ENCODE peak calls at places on chromosome 19, in six cellular contexts. One of them, this sample, is unnamed.

GRCh38 chr19:58034476-58034790 is 608 bp downstream of the ZSCAN1 start:
- DNase-seq in T-cell: no peak
- DNase-seq in activated naive CD8-positive, alpha-beta T cell treated with anti-CD3 and anti-CD28 coated beads, Interleukin-2, amount 50 U/mL, for 16 hours: no peak
- DNase-seq in stimulated activated CD4-positive, alpha-beta T cell treated with anti-CD3 and anti-CD28 coated beads, Interleukin-15, amount 100 ng/mL, for 24 hours: no peak
- DNase-seq in CD4-positive, alpha-beta memory T cell: no peak
- DNase-seq in endothelial cell: no peak
- DNase-seq in this sample: no peak

GRCh38 chr19:58084596-58085347 is 13.3 kb downstream of the ZSCAN18 start:
- DNase-seq in stimulated activated CD4-positive, alpha-beta T cell treated with anti-CD3 and anti-CD28 coated beads, Interleukin-15, amount 100 ng/mL, for 24 hours: no peak
- DNase-seq in T-cell: no peak
- DNase-seq in endothelial cell: no peak
- DNase-seq in CD4-positive, alpha-beta memory T cell: no peak
- DNase-seq in activated naive CD8-positive, alpha-beta T cell treated with anti-CD3 and anti-CD28 coated beads, Interleukin-2, amount 50 U/mL, for 16 hours: no peak
- DNase-seq in this sample: no peak

GRCh38 chr19:35070471-35070870 is 28.9 kb downstream of the HPN start:
- DNase-seq in endothelial cell: no peak
- DNase-seq in T-cell: no peak
- DNase-seq in CD4-positive, alpha-beta memory T cell: no peak
- DNase-seq in stimulated activated CD4-positive, alpha-beta T cell treated with anti-CD3 and anti-CD28 coated beads, Interleukin-15, amount 100 ng/mL, for 24 hours: no peak
- DNase-seq in activated naive CD8-positive, alpha-beta T cell treated with anti-CD3 and anti-CD28 coated beads, Interleukin-2, amount 50 U/mL, for 16 hours: no peak
- DNase-seq in this sample: no peak

GRCh38 chr19:45578861-45579260 is 5.7 kb downstream of the OPA3 start:
- DNase-seq in endothelial cell: no peak
- DNase-seq in T-cell: no peak
- DNase-seq in stimulated activated CD4-positive, alpha-beta T cell treated with anti-CD3 and anti-CD28 coated beads, Interleukin-15, amount 100 ng/mL, for 24 hours: no peak
- DNase-seq in CD4-positive, alpha-beta memory T cell: no peak
- DNase-seq in activated naive CD8-positive, alpha-beta T cell treated with anti-CD3 and anti-CD28 coated beads, Interleukin-2, amount 50 U/mL, for 16 hours: no peak
- DNase-seq in this sample: no peak

GRCh38 chr19:23980805-23981204 is 66.1 kb downstream of the ZNF726 start:
- DNase-seq in T-cell: no peak
- DNase-seq in activated naive CD8-positive, alpha-beta T cell treated with anti-CD3 and anti-CD28 coated beads, Interleukin-2, amount 50 U/mL, for 16 hours: no peak
- DNase-seq in CD4-positive, alpha-beta memory T cell: no peak
- DNase-seq in endothelial cell: no peak
- DNase-seq in stimulated activated CD4-positive, alpha-beta T cell treated with anti-CD3 and anti-CD28 coated beads, Interleukin-15, amount 100 ng/mL, for 24 hours: no peak
- DNase-seq in this sample: no peak

GRCh38 chr19:38317104-38317612 is 1.4 kb upstream of the YIF1B start:
- DNase-seq in CD4-positive, alpha-beta memory T cell: peak; percentile 36
- DNase-seq in stimulated activated CD4-positive, alpha-beta T cell treated with anti-CD3 and anti-CD28 coated beads, Interleukin-15, amount 100 ng/mL, for 24 hours: peak; percentile 23
- DNase-seq in endothelial cell: no peak
- DNase-seq in activated naive CD8-positive, alpha-beta T cell treated with anti-CD3 and anti-CD28 coated beads, Interleukin-2, amount 50 U/mL, for 16 hours: no peak
- DNase-seq in T-cell: no peak
- DNase-seq in this sample: peak; percentile 47

GRCh38 chr19:46416077-46416709 is 2.8 kb upstream of the CCDC8 start:
- DNase-seq in CD4-positive, alpha-beta memory T cell: no peak
- DNase-seq in stimulated activated CD4-positive, alpha-beta T cell treated with anti-CD3 and anti-CD28 coated beads, Interleukin-15, amount 100 ng/mL, for 24 hours: peak; percentile 53
- DNase-seq in endothelial cell: peak; percentile 88
- DNase-seq in T-cell: peak; percentile 22
- DNase-seq in activated naive CD8-positive, alpha-beta T cell treated with anti-CD3 and anti-CD28 coated beads, Interleukin-2, amount 50 U/mL, for 16 hours: no peak
- DNase-seq in this sample: peak; percentile 59

GRCh38 chr19:40673377-40673776 is 17.1 kb downstream of the NUMBL start:
- DNase-seq in stimulated activated CD4-positive, alpha-beta T cell treated with anti-CD3 and anti-CD28 coated beads, Interleukin-15, amount 100 ng/mL, for 24 hours: no peak
- DNase-seq in endothelial cell: no peak
- DNase-seq in CD4-positive, alpha-beta memory T cell: no peak
- DNase-seq in T-cell: peak; percentile 25
- DNase-seq in activated naive CD8-positive, alpha-beta T cell treated with anti-CD3 and anti-CD28 coated beads, Interleukin-2, amount 50 U/mL, for 16 hours: no peak
- DNase-seq in this sample: no peak

GRCh38 chr19:56566904-56567273 is 379 bp upstream of the ZNF470 start:
- DNase-seq in activated naive CD8-positive, alpha-beta T cell treated with anti-CD3 and anti-CD28 coated beads, Interleukin-2, amount 50 U/mL, for 16 hours: no peak
- DNase-seq in stimulated activated CD4-positive, alpha-beta T cell treated with anti-CD3 and anti-CD28 coated beads, Interleukin-15, amount 100 ng/mL, for 24 hours: peak; percentile 66
- DNase-seq in endothelial cell: peak; percentile 30
- DNase-seq in CD4-positive, alpha-beta memory T cell: no peak
- DNase-seq in T-cell: peak; percentile 14
- DNase-seq in this sample: peak; percentile 66

GRCh38 chr19:2477732-2478191 is 1.8 kb downstream of the GADD45B start:
- DNase-seq in endothelial cell: no peak
- DNase-seq in stimulated activated CD4-positive, alpha-beta T cell treated with anti-CD3 and anti-CD28 coated beads, Interleukin-15, amount 100 ng/mL, for 24 hours: peak; percentile 41
- DNase-seq in CD4-positive, alpha-beta memory T cell: peak; percentile 13
- DNase-seq in T-cell: no peak
- DNase-seq in activated naive CD8-positive, alpha-beta T cell treated with anti-CD3 and anti-CD28 coated beads, Interleukin-2, amount 50 U/mL, for 16 hours: no peak
- DNase-seq in this sample: peak; percentile 42

GRCh38 chr19:17946965-17947784 is 14.4 kb downstream of the CCDC124 start:
- DNase-seq in endothelial cell: no peak
- DNase-seq in CD4-positive, alpha-beta memory T cell: no peak
- DNase-seq in stimulated activated CD4-positive, alpha-beta T cell treated with anti-CD3 and anti-CD28 coated beads, Interleukin-15, amount 100 ng/mL, for 24 hours: no peak
- DNase-seq in activated naive CD8-positive, alpha-beta T cell treated with anti-CD3 and anti-CD28 coated beads, Interleukin-2, amount 50 U/mL, for 16 hours: no peak
- DNase-seq in T-cell: no peak
- DNase-seq in this sample: peak; percentile 66

GRCh38 chr19:3639479-3639878 is 12.9 kb upstream of the CACTIN start:
- DNase-seq in T-cell: no peak
- DNase-seq in activated naive CD8-positive, alpha-beta T cell treated with anti-CD3 and anti-CD28 coated beads, Interleukin-2, amount 50 U/mL, for 16 hours: no peak
- DNase-seq in stimulated activated CD4-positive, alpha-beta T cell treated with anti-CD3 and anti-CD28 coated beads, Interleukin-15, amount 100 ng/mL, for 24 hours: no peak
- DNase-seq in endothelial cell: no peak
- DNase-seq in CD4-positive, alpha-beta memory T cell: no peak
- DNase-seq in this sample: no peak

GRCh38 chr19:49327878-49328544 is 3.0 kb upstream of the SLC6A16 start:
- DNase-seq in stimulated activated CD4-positive, alpha-beta T cell treated with anti-CD3 and anti-CD28 coated beads, Interleukin-15, amount 100 ng/mL, for 24 hours: peak; percentile 65
- DNase-seq in T-cell: peak; percentile 43
- DNase-seq in endothelial cell: no peak
- DNase-seq in CD4-positive, alpha-beta memory T cell: peak; percentile 41
- DNase-seq in activated naive CD8-positive, alpha-beta T cell treated with anti-CD3 and anti-CD28 coated beads, Interleukin-2, amount 50 U/mL, for 16 hours: no peak
- DNase-seq in this sample: peak; percentile 62

GRCh38 chr19:43315851-43316250 is 37.6 kb upstream of the CD177 start:
- DNase-seq in endothelial cell: no peak
- DNase-seq in T-cell: no peak
- DNase-seq in CD4-positive, alpha-beta memory T cell: no peak
- DNase-seq in stimulated activated CD4-positive, alpha-beta T cell treated with anti-CD3 and anti-CD28 coated beads, Interleukin-15, amount 100 ng/mL, for 24 hours: no peak
- DNase-seq in activated naive CD8-positive, alpha-beta T cell treated with anti-CD3 and anti-CD28 coated beads, Interleukin-2, amount 50 U/mL, for 16 hours: no peak
- DNase-seq in this sample: no peak

GRCh38 chr19:15234525-15235130 is 2.4 kb upstream of the EPHX3 start:
- DNase-seq in T-cell: no peak
- DNase-seq in endothelial cell: no peak
- DNase-seq in stimulated activated CD4-positive, alpha-beta T cell treated with anti-CD3 and anti-CD28 coated beads, Interleukin-15, amount 100 ng/mL, for 24 hours: no peak
- DNase-seq in CD4-positive, alpha-beta memory T cell: no peak
- DNase-seq in activated naive CD8-positive, alpha-beta T cell treated with anti-CD3 and anti-CD28 coated beads, Interleukin-2, amount 50 U/mL, for 16 hours: no peak
- DNase-seq in this sample: no peak

GRCh38 chr19:49473868-49474544 is at the start of gene FLT3LG:
- DNase-seq in endothelial cell: peak; percentile 66
- DNase-seq in stimulated activated CD4-positive, alpha-beta T cell treated with anti-CD3 and anti-CD28 coated beads, Interleukin-15, amount 100 ng/mL, for 24 hours: peak; percentile 90
- DNase-seq in T-cell: peak; percentile 90
- DNase-seq in activated naive CD8-positive, alpha-beta T cell treated with anti-CD3 and anti-CD28 coated beads, Interleukin-2, amount 50 U/mL, for 16 hours: peak; percentile 87
- DNase-seq in CD4-positive, alpha-beta memory T cell: peak; percentile 97
- DNase-seq in this sample: peak; percentile 93

GRCh38 chr19:30212574-30212973 is 159.6 kb upstream of the ZNF536 start:
- DNase-seq in T-cell: no peak
- DNase-seq in activated naive CD8-positive, alpha-beta T cell treated with anti-CD3 and anti-CD28 coated beads, Interleukin-2, amount 50 U/mL, for 16 hours: no peak
- DNase-seq in endothelial cell: no peak
- DNase-seq in stimulated activated CD4-positive, alpha-beta T cell treated with anti-CD3 and anti-CD28 coated beads, Interleukin-15, amount 100 ng/mL, for 24 hours: no peak
- DNase-seq in CD4-positive, alpha-beta memory T cell: no peak
- DNase-seq in this sample: no peak

GRCh38 chr19:3968556-3969434 is 2.1 kb downstream of the DAPK3 start:
- DNase-seq in endothelial cell: peak; percentile 90
- DNase-seq in T-cell: no peak
- DNase-seq in CD4-positive, alpha-beta memory T cell: no peak
- DNase-seq in stimulated activated CD4-positive, alpha-beta T cell treated with anti-CD3 and anti-CD28 coated beads, Interleukin-15, amount 100 ng/mL, for 24 hours: no peak
- DNase-seq in activated naive CD8-positive, alpha-beta T cell treated with anti-CD3 and anti-CD28 coated beads, Interleukin-2, amount 50 U/mL, for 16 hours: no peak
- DNase-seq in this sample: no peak

GRCh38 chr19:48552406-48553322 is 692 bp downstream of the SULT2B1 start:
- DNase-seq in CD4-positive, alpha-beta memory T cell: no peak
- DNase-seq in activated naive CD8-positive, alpha-beta T cell treated with anti-CD3 and anti-CD28 coated beads, Interleukin-2, amount 50 U/mL, for 16 hours: no peak
- DNase-seq in endothelial cell: no peak
- DNase-seq in T-cell: no peak
- DNase-seq in stimulated activated CD4-positive, alpha-beta T cell treated with anti-CD3 and anti-CD28 coated beads, Interleukin-15, amount 100 ng/mL, for 24 hours: no peak
- DNase-seq in this sample: no peak

GRCh38 chr19:55579766-55580621 is 654 bp downstream of the ZNF579 start:
- DNase-seq in T-cell: no peak
- DNase-seq in endothelial cell: no peak
- DNase-seq in CD4-positive, alpha-beta memory T cell: no peak
- DNase-seq in stimulated activated CD4-positive, alpha-beta T cell treated with anti-CD3 and anti-CD28 coated beads, Interleukin-15, amount 100 ng/mL, for 24 hours: peak; percentile 21
- DNase-seq in activated naive CD8-positive, alpha-beta T cell treated with anti-CD3 and anti-CD28 coated beads, Interleukin-2, amount 50 U/mL, for 16 hours: no peak
- DNase-seq in this sample: peak; percentile 28

GRCh38 chr19:595326-596262 is 5.9 kb downstream of the HCN2 start:
- DNase-seq in activated naive CD8-positive, alpha-beta T cell treated with anti-CD3 and anti-CD28 coated beads, Interleukin-2, amount 50 U/mL, for 16 hours: no peak
- DNase-seq in CD4-positive, alpha-beta memory T cell: no peak
- DNase-seq in stimulated activated CD4-positive, alpha-beta T cell treated with anti-CD3 and anti-CD28 coated beads, Interleukin-15, amount 100 ng/mL, for 24 hours: no peak
- DNase-seq in endothelial cell: no peak
- DNase-seq in T-cell: no peak
- DNase-seq in this sample: no peak

GRCh38 chr19:55621673-55622231 is 2.6 kb downstream of the ZNF784 start:
- DNase-seq in CD4-positive, alpha-beta memory T cell: no peak
- DNase-seq in endothelial cell: no peak
- DNase-seq in activated naive CD8-positive, alpha-beta T cell treated with anti-CD3 and anti-CD28 coated beads, Interleukin-2, amount 50 U/mL, for 16 hours: no peak
- DNase-seq in stimulated activated CD4-positive, alpha-beta T cell treated with anti-CD3 and anti-CD28 coated beads, Interleukin-15, amount 100 ng/mL, for 24 hours: no peak
- DNase-seq in T-cell: no peak
- DNase-seq in this sample: no peak

GRCh38 chr19:6058411-6059201 is 51.7 kb downstream of the RFX2 start:
- DNase-seq in endothelial cell: no peak
- DNase-seq in CD4-positive, alpha-beta memory T cell: no peak
- DNase-seq in T-cell: no peak
- DNase-seq in activated naive CD8-positive, alpha-beta T cell treated with anti-CD3 and anti-CD28 coated beads, Interleukin-2, amount 50 U/mL, for 16 hours: no peak
- DNase-seq in stimulated activated CD4-positive, alpha-beta T cell treated with anti-CD3 and anti-CD28 coated beads, Interleukin-15, amount 100 ng/mL, for 24 hours: no peak
- DNase-seq in this sample: no peak

GRCh38 chr19:3034194-3034844 is 5.2 kb upstream of the TLE2 start:
- DNase-seq in CD4-positive, alpha-beta memory T cell: no peak
- DNase-seq in T-cell: no peak
- DNase-seq in stimulated activated CD4-positive, alpha-beta T cell treated with anti-CD3 and anti-CD28 coated beads, Interleukin-15, amount 100 ng/mL, for 24 hours: no peak
- DNase-seq in endothelial cell: no peak
- DNase-seq in activated naive CD8-positive, alpha-beta T cell treated with anti-CD3 and anti-CD28 coated beads, Interleukin-2, amount 50 U/mL, for 16 hours: no peak
- DNase-seq in this sample: no peak

GRCh38 chr19:4575267-4575793 is 15.8 kb upstream of the SEMA6B start:
- DNase-seq in endothelial cell: peak; percentile 71
- DNase-seq in stimulated activated CD4-positive, alpha-beta T cell treated with anti-CD3 and anti-CD28 coated beads, Interleukin-15, amount 100 ng/mL, for 24 hours: peak; percentile 32
- DNase-seq in T-cell: no peak
- DNase-seq in CD4-positive, alpha-beta memory T cell: no peak
- DNase-seq in activated naive CD8-positive, alpha-beta T cell treated with anti-CD3 and anti-CD28 coated beads, Interleukin-2, amount 50 U/mL, for 16 hours: no peak
- DNase-seq in this sample: peak; percentile 51

GRCh38 chr19:39590265-39590664 is 12.1 kb upstream of the LGALS13 start:
- DNase-seq in CD4-positive, alpha-beta memory T cell: no peak
- DNase-seq in endothelial cell: peak; percentile 41
- DNase-seq in T-cell: no peak
- DNase-seq in stimulated activated CD4-positive, alpha-beta T cell treated with anti-CD3 and anti-CD28 coated beads, Interleukin-15, amount 100 ng/mL, for 24 hours: no peak
- DNase-seq in activated naive CD8-positive, alpha-beta T cell treated with anti-CD3 and anti-CD28 coated beads, Interleukin-2, amount 50 U/mL, for 16 hours: no peak
- DNase-seq in this sample: peak; percentile 33

GRCh38 chr19:43784251-43784980 is 3.6 kb upstream of the KCNN4 start:
- DNase-seq in CD4-positive, alpha-beta memory T cell: peak; percentile 45
- DNase-seq in stimulated activated CD4-positive, alpha-beta T cell treated with anti-CD3 and anti-CD28 coated beads, Interleukin-15, amount 100 ng/mL, for 24 hours: peak; percentile 83
- DNase-seq in endothelial cell: no peak
- DNase-seq in activated naive CD8-positive, alpha-beta T cell treated with anti-CD3 and anti-CD28 coated beads, Interleukin-2, amount 50 U/mL, for 16 hours: peak; percentile 30
- DNase-seq in T-cell: no peak
- DNase-seq in this sample: peak; percentile 86

GRCh38 chr19:10091370-10091687 is 5.2 kb downstream of the SHFL start:
- DNase-seq in T-cell: no peak
- DNase-seq in endothelial cell: no peak
- DNase-seq in CD4-positive, alpha-beta memory T cell: no peak
- DNase-seq in stimulated activated CD4-positive, alpha-beta T cell treated with anti-CD3 and anti-CD28 coated beads, Interleukin-15, amount 100 ng/mL, for 24 hours: no peak
- DNase-seq in activated naive CD8-positive, alpha-beta T cell treated with anti-CD3 and anti-CD28 coated beads, Interleukin-2, amount 50 U/mL, for 16 hours: no peak
- DNase-seq in this sample: no peak

GRCh38 chr19:12720851-12721655 is 2.7 kb downstream of the TNPO2 start:
- DNase-seq in stimulated activated CD4-positive, alpha-beta T cell treated with anti-CD3 and anti-CD28 coated beads, Interleukin-15, amount 100 ng/mL, for 24 hours: peak; percentile 27
- DNase-seq in CD4-positive, alpha-beta memory T cell: no peak
- DNase-seq in activated naive CD8-positive, alpha-beta T cell treated with anti-CD3 and anti-CD28 coated beads, Interleukin-2, amount 50 U/mL, for 16 hours: no peak
- DNase-seq in endothelial cell: no peak
- DNase-seq in T-cell: no peak
- DNase-seq in this sample: peak; percentile 38

GRCh38 chr19:30344446-30345425 is 27.4 kb upstream of the ZNF536 start:
- DNase-seq in CD4-positive, alpha-beta memory T cell: no peak
- DNase-seq in stimulated activated CD4-positive, alpha-beta T cell treated with anti-CD3 and anti-CD28 coated beads, Interleukin-15, amount 100 ng/mL, for 24 hours: no peak
- DNase-seq in activated naive CD8-positive, alpha-beta T cell treated with anti-CD3 and anti-CD28 coated beads, Interleukin-2, amount 50 U/mL, for 16 hours: no peak
- DNase-seq in T-cell: no peak
- DNase-seq in endothelial cell: no peak
- DNase-seq in this sample: no peak

GRCh38 chr19:40242480-40242879 is 16.0 kb upstream of the CCNP start:
- DNase-seq in CD4-positive, alpha-beta memory T cell: no peak
- DNase-seq in activated naive CD8-positive, alpha-beta T cell treated with anti-CD3 and anti-CD28 coated beads, Interleukin-2, amount 50 U/mL, for 16 hours: no peak
- DNase-seq in T-cell: no peak
- DNase-seq in endothelial cell: no peak
- DNase-seq in stimulated activated CD4-positive, alpha-beta T cell treated with anti-CD3 and anti-CD28 coated beads, Interleukin-15, amount 100 ng/mL, for 24 hours: no peak
- DNase-seq in this sample: no peak

GRCh38 chr19:13152356-13152853 is 2.2 kb downstream of the IER2 start:
- DNase-seq in activated naive CD8-positive, alpha-beta T cell treated with anti-CD3 and anti-CD28 coated beads, Interleukin-2, amount 50 U/mL, for 16 hours: no peak
- DNase-seq in CD4-positive, alpha-beta memory T cell: no peak
- DNase-seq in T-cell: no peak
- DNase-seq in stimulated activated CD4-positive, alpha-beta T cell treated with anti-CD3 and anti-CD28 coated beads, Interleukin-15, amount 100 ng/mL, for 24 hours: no peak
- DNase-seq in endothelial cell: no peak
- DNase-seq in this sample: no peak

GRCh38 chr19:6322284-6322683 is 11.1 kb downstream of the ACER1 start:
- DNase-seq in activated naive CD8-positive, alpha-beta T cell treated with anti-CD3 and anti-CD28 coated beads, Interleukin-2, amount 50 U/mL, for 16 hours: no peak
- DNase-seq in stimulated activated CD4-positive, alpha-beta T cell treated with anti-CD3 and anti-CD28 coated beads, Interleukin-15, amount 100 ng/mL, for 24 hours: no peak
- DNase-seq in CD4-positive, alpha-beta memory T cell: no peak
- DNase-seq in endothelial cell: no peak
- DNase-seq in T-cell: no peak
- DNase-seq in this sample: no peak